ENCODE peak calls at places on chromosome 4, in eight cellular contexts. One of them, this sample, is unnamed.

GRCh38 chr4:144872508-144873293 is 225.3 kb downstream of the ANAPC10 start:
- DNase-seq in brain microvascular endothelial cell: no peak
- DNase-seq in CD8-positive, alpha-beta T cell: no peak
- DNase-seq in NB4: no peak
- DNase-seq in foreskin keratinocyte: no peak
- DNase-seq in endothelial cell of umbilical vein: peak
- DNase-seq in GM10248: no peak
- DNase-seq in AG04450: no peak
- DNase-seq in this sample: peak

GRCh38 chr4:121696140-121696640 is 590 bp downstream of the ANXA5 start:
- DNase-seq in brain microvascular endothelial cell: peak
- DNase-seq in CD8-positive, alpha-beta T cell: peak
- DNase-seq in NB4: peak
- DNase-seq in foreskin keratinocyte: peak
- DNase-seq in endothelial cell of umbilical vein: peak
- DNase-seq in GM10248: peak
- DNase-seq in AG04450: peak
- DNase-seq in this sample: peak

GRCh38 chr4:38034986-38035882 is 75.0 kb downstream of the PTTG2 start:
- DNase-seq in brain microvascular endothelial cell: peak
- DNase-seq in CD8-positive, alpha-beta T cell: peak
- DNase-seq in NB4: peak
- DNase-seq in foreskin keratinocyte: no peak
- DNase-seq in endothelial cell of umbilical vein: peak
- DNase-seq in GM10248: peak
- DNase-seq in AG04450: peak
- DNase-seq in this sample: no peak

GRCh38 chr4:7815562-7815961 is 124.1 kb downstream of the AFAP1 start:
- DNase-seq in brain microvascular endothelial cell: peak
- DNase-seq in CD8-positive, alpha-beta T cell: no peak
- DNase-seq in NB4: peak
- DNase-seq in foreskin keratinocyte: no peak
- DNase-seq in endothelial cell of umbilical vein: no peak
- DNase-seq in GM10248: no peak
- DNase-seq in AG04450: no peak
- DNase-seq in this sample: no peak

GRCh38 chr4:76601791-76602190 is 166.8 kb downstream of the SHROOM3 start:
- DNase-seq in brain microvascular endothelial cell: no peak
- DNase-seq in CD8-positive, alpha-beta T cell: no peak
- DNase-seq in NB4: peak
- DNase-seq in foreskin keratinocyte: no peak
- DNase-seq in endothelial cell of umbilical vein: peak
- DNase-seq in GM10248: no peak
- DNase-seq in AG04450: no peak
- DNase-seq in this sample: no peak

GRCh38 chr4:106051496-106051895 is 156.2 kb downstream of the NPNT start:
- DNase-seq in brain microvascular endothelial cell: no peak
- DNase-seq in CD8-positive, alpha-beta T cell: no peak
- DNase-seq in NB4: no peak
- DNase-seq in foreskin keratinocyte: no peak
- DNase-seq in endothelial cell of umbilical vein: no peak
- DNase-seq in GM10248: no peak
- DNase-seq in AG04450: no peak
- DNase-seq in this sample: no peak

GRCh38 chr4:138110815-138111214 is 131.3 kb downstream of the SLC7A11 start:
- DNase-seq in brain microvascular endothelial cell: no peak
- DNase-seq in CD8-positive, alpha-beta T cell: no peak
- DNase-seq in NB4: no peak
- DNase-seq in foreskin keratinocyte: peak
- DNase-seq in endothelial cell of umbilical vein: peak
- DNase-seq in GM10248: no peak
- DNase-seq in AG04450: no peak
- DNase-seq in this sample: no peak

GRCh38 chr4:99655315-99656081 is 2.1 kb downstream of the C4orf54 start:
- DNase-seq in brain microvascular endothelial cell: peak
- DNase-seq in CD8-positive, alpha-beta T cell: no peak
- DNase-seq in NB4: no peak
- DNase-seq in foreskin keratinocyte: peak
- DNase-seq in endothelial cell of umbilical vein: peak
- DNase-seq in GM10248: no peak
- DNase-seq in AG04450: peak
- DNase-seq in this sample: no peak

GRCh38 chr4:158775091-158775651 is 6.3 kb downstream of the FNIP2 start:
- DNase-seq in brain microvascular endothelial cell: peak
- DNase-seq in CD8-positive, alpha-beta T cell: no peak
- DNase-seq in NB4: no peak
- DNase-seq in foreskin keratinocyte: no peak
- DNase-seq in endothelial cell of umbilical vein: peak
- DNase-seq in GM10248: no peak
- DNase-seq in AG04450: no peak
- DNase-seq in this sample: no peak

GRCh38 chr4:47017494-47017893 is 13.9 kb upstream of the GABRB1 start:
- DNase-seq in brain microvascular endothelial cell: peak
- DNase-seq in CD8-positive, alpha-beta T cell: no peak
- DNase-seq in NB4: no peak
- DNase-seq in foreskin keratinocyte: no peak
- DNase-seq in endothelial cell of umbilical vein: no peak
- DNase-seq in GM10248: no peak
- DNase-seq in AG04450: no peak
- DNase-seq in this sample: no peak

GRCh38 chr4:17173300-17173699 is 274.9 kb upstream of the LDB2 start:
- DNase-seq in brain microvascular endothelial cell: no peak
- DNase-seq in CD8-positive, alpha-beta T cell: no peak
- DNase-seq in NB4: peak
- DNase-seq in foreskin keratinocyte: no peak
- DNase-seq in endothelial cell of umbilical vein: no peak
- DNase-seq in GM10248: no peak
- DNase-seq in AG04450: no peak
- DNase-seq in this sample: no peak
- TF ChIP-seq CTCF in brain microvascular endothelial cell: peak
- TF ChIP-seq CTCF in CD8-positive, alpha-beta T cell: no peak
- TF ChIP-seq CTCF in NB4: peak
- TF ChIP-seq CTCF in foreskin keratinocyte: no peak
- TF ChIP-seq CTCF in endothelial cell of umbilical vein: peak
- TF ChIP-seq CTCF in GM10248: no peak
- TF ChIP-seq CTCF in AG04450: peak
- TF ChIP-seq CTCF in this sample: peak

DNA sequence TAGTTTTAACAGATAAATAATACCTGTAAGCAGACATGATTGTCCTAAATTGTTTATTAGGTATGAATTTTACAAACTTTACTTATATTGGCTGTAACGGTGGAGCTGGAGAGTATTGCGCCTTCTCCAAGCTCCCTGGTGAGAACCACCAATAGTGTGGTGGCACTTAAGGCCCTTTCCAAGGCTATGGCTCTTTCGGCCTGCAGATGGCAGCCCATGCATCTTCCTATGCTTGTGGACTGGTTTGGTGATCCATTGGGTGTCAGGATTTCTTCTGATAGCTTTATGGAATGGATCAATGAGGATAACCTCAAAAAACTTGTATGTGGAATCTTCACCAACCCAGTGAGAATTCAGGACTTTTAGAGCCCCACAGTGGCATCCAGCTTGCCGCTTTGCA is 7.8 kb downstream of the LARP1B start:
- DNase-seq in brain microvascular endothelial cell: peak
- DNase-seq in CD8-positive, alpha-beta T cell: no peak
- DNase-seq in NB4: peak
- DNase-seq in foreskin keratinocyte: no peak
- DNase-seq in endothelial cell of umbilical vein: peak
- DNase-seq in GM10248: no peak
- DNase-seq in AG04450: no peak
- DNase-seq in this sample: no peak
- TF ChIP-seq CTCF in brain microvascular endothelial cell: peak
- TF ChIP-seq CTCF in CD8-positive, alpha-beta T cell: no peak
- TF ChIP-seq CTCF in NB4: peak
- TF ChIP-seq CTCF in foreskin keratinocyte: peak
- TF ChIP-seq CTCF in endothelial cell of umbilical vein: peak
- TF ChIP-seq CTCF in GM10248: peak
- TF ChIP-seq CTCF in AG04450: peak
- TF ChIP-seq CTCF in this sample: no peak

DNA sequence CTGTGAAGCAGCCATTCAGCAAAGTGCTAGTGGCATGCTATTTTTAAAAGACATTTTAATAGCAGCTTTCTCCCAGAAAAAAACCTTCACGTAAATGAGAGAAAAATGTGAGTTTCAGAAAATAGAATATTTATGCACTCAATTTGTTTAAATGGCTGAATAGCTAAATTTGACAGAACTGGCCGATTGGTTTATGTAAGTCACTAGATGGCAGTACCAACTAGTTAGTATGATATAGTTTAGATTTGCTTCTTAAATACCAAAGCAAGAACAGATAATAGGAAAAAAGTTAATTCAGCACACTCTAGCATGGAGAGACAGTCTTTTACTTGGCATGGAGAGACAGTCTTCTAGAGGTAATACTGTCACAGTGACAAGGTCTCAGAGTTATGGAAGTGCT is 250.1 kb downstream of the SNCA start:
- DNase-seq in brain microvascular endothelial cell: no peak
- DNase-seq in CD8-positive, alpha-beta T cell: no peak
- DNase-seq in NB4: peak
- DNase-seq in foreskin keratinocyte: no peak
- DNase-seq in endothelial cell of umbilical vein: peak
- DNase-seq in GM10248: no peak
- DNase-seq in AG04450: no peak
- DNase-seq in this sample: no peak
- TF ChIP-seq CTCF in brain microvascular endothelial cell: no peak
- TF ChIP-seq CTCF in CD8-positive, alpha-beta T cell: no peak
- TF ChIP-seq CTCF in NB4: no peak
- TF ChIP-seq CTCF in foreskin keratinocyte: peak
- TF ChIP-seq CTCF in endothelial cell of umbilical vein: no peak
- TF ChIP-seq CTCF in GM10248: no peak
- TF ChIP-seq CTCF in AG04450: peak
- TF ChIP-seq CTCF in this sample: peak

GRCh38 chr4:17664755-17665154 is 50.3 kb downstream of the MED28 start:
- DNase-seq in brain microvascular endothelial cell: no peak
- DNase-seq in CD8-positive, alpha-beta T cell: no peak
- DNase-seq in NB4: peak
- DNase-seq in foreskin keratinocyte: no peak
- DNase-seq in endothelial cell of umbilical vein: no peak
- DNase-seq in GM10248: peak
- DNase-seq in AG04450: no peak
- DNase-seq in this sample: no peak

GRCh38 chr4:17667253-17667652 is 52.8 kb downstream of the MED28 start:
- DNase-seq in brain microvascular endothelial cell: no peak
- DNase-seq in CD8-positive, alpha-beta T cell: no peak
- DNase-seq in NB4: no peak
- DNase-seq in foreskin keratinocyte: no peak
- DNase-seq in endothelial cell of umbilical vein: no peak
- DNase-seq in GM10248: peak
- DNase-seq in AG04450: no peak
- DNase-seq in this sample: no peak

GRCh38 chr4:17667653-17668201 is 53.3 kb downstream of the MED28 start:
- DNase-seq in brain microvascular endothelial cell: no peak
- DNase-seq in CD8-positive, alpha-beta T cell: no peak
- DNase-seq in NB4: no peak
- DNase-seq in foreskin keratinocyte: no peak
- DNase-seq in endothelial cell of umbilical vein: no peak
- DNase-seq in GM10248: peak
- DNase-seq in AG04450: no peak
- DNase-seq in this sample: no peak

GRCh38 chr4:17665852-17666251 is 51.4 kb downstream of the MED28 start:
- DNase-seq in brain microvascular endothelial cell: no peak
- DNase-seq in CD8-positive, alpha-beta T cell: no peak
- DNase-seq in NB4: no peak
- DNase-seq in foreskin keratinocyte: no peak
- DNase-seq in endothelial cell of umbilical vein: no peak
- DNase-seq in GM10248: peak
- DNase-seq in AG04450: no peak
- DNase-seq in this sample: no peak

DNA sequence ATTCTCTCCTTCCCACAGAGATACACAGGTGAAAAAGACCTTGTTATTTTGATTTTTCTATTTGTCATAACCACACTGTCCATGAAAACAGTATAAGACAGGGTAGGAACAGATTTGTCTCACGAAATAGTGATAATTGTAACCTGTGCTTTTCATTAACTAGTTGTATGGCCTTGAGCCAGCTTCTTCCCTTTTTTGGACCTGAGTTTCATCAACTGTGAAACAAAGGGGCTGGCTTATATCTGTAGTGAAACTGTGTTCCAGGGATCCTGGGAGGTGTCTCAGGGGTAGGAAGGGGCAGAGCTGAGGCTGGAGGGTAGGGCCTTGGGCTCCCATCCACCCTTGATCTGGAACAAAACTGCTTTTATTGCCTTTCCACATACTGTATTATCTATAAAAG is 50.9 kb downstream of the MED28 start:
- DNase-seq in brain microvascular endothelial cell: no peak
- DNase-seq in CD8-positive, alpha-beta T cell: no peak
- DNase-seq in NB4: peak
- DNase-seq in foreskin keratinocyte: no peak
- DNase-seq in endothelial cell of umbilical vein: no peak
- DNase-seq in GM10248: peak
- DNase-seq in AG04450: no peak
- DNase-seq in this sample: no peak
- TF ChIP-seq CTCF in brain microvascular endothelial cell: no peak
- TF ChIP-seq CTCF in CD8-positive, alpha-beta T cell: no peak
- TF ChIP-seq CTCF in NB4: no peak
- TF ChIP-seq CTCF in foreskin keratinocyte: no peak
- TF ChIP-seq CTCF in endothelial cell of umbilical vein: no peak
- TF ChIP-seq CTCF in GM10248: no peak
- TF ChIP-seq CTCF in AG04450: no peak
- TF ChIP-seq CTCF in this sample: no peak

GRCh38 chr4:4519296-4519898 is 22.5 kb downstream of the STX18 start:
- DNase-seq in brain microvascular endothelial cell: no peak
- DNase-seq in CD8-positive, alpha-beta T cell: no peak
- DNase-seq in NB4: peak
- DNase-seq in foreskin keratinocyte: no peak
- DNase-seq in endothelial cell of umbilical vein: peak
- DNase-seq in GM10248: no peak
- DNase-seq in AG04450: no peak
- DNase-seq in this sample: no peak
- TF ChIP-seq CTCF in brain microvascular endothelial cell: peak
- TF ChIP-seq CTCF in CD8-positive, alpha-beta T cell: peak
- TF ChIP-seq CTCF in NB4: peak
- TF ChIP-seq CTCF in foreskin keratinocyte: peak
- TF ChIP-seq CTCF in endothelial cell of umbilical vein: peak
- TF ChIP-seq CTCF in GM10248: peak
- TF ChIP-seq CTCF in AG04450: peak
- TF ChIP-seq CTCF in this sample: peak

GRCh38 chr4:31793907-31794306 is 1073.7 kb downstream of the PCDH7 start:
- DNase-seq in brain microvascular endothelial cell: no peak
- DNase-seq in CD8-positive, alpha-beta T cell: no peak
- DNase-seq in NB4: no peak
- DNase-seq in foreskin keratinocyte: no peak
- DNase-seq in endothelial cell of umbilical vein: no peak
- DNase-seq in GM10248: no peak
- DNase-seq in AG04450: no peak
- DNase-seq in this sample: no peak
- TF ChIP-seq CTCF in brain microvascular endothelial cell: peak
- TF ChIP-seq CTCF in CD8-positive, alpha-beta T cell: no peak
- TF ChIP-seq CTCF in NB4: peak
- TF ChIP-seq CTCF in foreskin keratinocyte: peak
- TF ChIP-seq CTCF in endothelial cell of umbilical vein: peak
- TF ChIP-seq CTCF in GM10248: no peak
- TF ChIP-seq CTCF in AG04450: peak
- TF ChIP-seq CTCF in this sample: no peak

GRCh38 chr4:13627606-13628301 is at the start of gene BOD1L1:
- DNase-seq in brain microvascular endothelial cell: peak
- DNase-seq in CD8-positive, alpha-beta T cell: peak
- DNase-seq in NB4: peak
- DNase-seq in foreskin keratinocyte: peak
- DNase-seq in endothelial cell of umbilical vein: peak
- DNase-seq in GM10248: peak
- DNase-seq in AG04450: peak
- DNase-seq in this sample: peak
- TF ChIP-seq CTCF in brain microvascular endothelial cell: peak
- TF ChIP-seq CTCF in CD8-positive, alpha-beta T cell: no peak
- TF ChIP-seq CTCF in NB4: peak
- TF ChIP-seq CTCF in foreskin keratinocyte: peak
- TF ChIP-seq CTCF in endothelial cell of umbilical vein: peak
- TF ChIP-seq CTCF in GM10248: peak
- TF ChIP-seq CTCF in AG04450: peak
- TF ChIP-seq CTCF in this sample: peak